ENCODE peak calls at places on chromosome 13, in four cellular contexts. B, G, W and E are unnamed samples. For H3K4me1 and H3K27me3, the result is how much of the 10 kb centered on the place peaks cover.

GRCh38 chr13:45325806-45326205 is 15.2 kb downstream of the TPT1 start:
- DNase-seq in B (peak), G (no peak), W (no peak), E (no peak)

GRCh38 chr13:113860051-113860471 is 3.8 kb downstream of the GAS6 start:
- DNase-seq in B (no peak), G (no peak), W (no peak), E (no peak)

GRCh38 chr13:48192536-48192935 is 40.5 kb upstream of the ITM2B start:
- DNase-seq in B (no peak), G (no peak), W (no peak), E (no peak)

GRCh38 chr13:65803706-65804392 is 1426.3 kb downstream of the PCDH9 start:
- DNase-seq in B (no peak), G (no peak), W (no peak), E (no peak)

GRCh38 chr13:100753391-100753790 is 78.8 kb upstream of the TMTC4 start:
- DNase-seq in B (no peak), G (no peak), W (no peak), E (no peak)

GRCh38 chr13:102729560-102730275 is 34.9 kb upstream of the METTL21C start:
- DNase-seq in B (no peak), G (no peak), W (no peak), E (no peak)

GRCh38 chr13:70249332-70250064 is 141.2 kb upstream of the KLHL1 start:
- DNase-seq in B (no peak), G (no peak), W (no peak), E (no peak)

GRCh38 chr13:68850160-68850559 is 1257.5 kb upstream of the ATXN8OS start:
- DNase-seq in B (no peak), G (no peak), W (no peak), E (no peak)

GRCh38 chr13:106036870-106037269 is 498.6 kb downstream of the EFNB2 start:
- DNase-seq in B (no peak), G (no peak), W (no peak), E (no peak)

GRCh38 chr13:84607614-84608013 is 725.3 kb upstream of the SLITRK1 start:
- DNase-seq in B (peak), G (no peak), W (no peak), E (no peak)

GRCh38 chr13:25525884-25526283 is 154.1 kb downstream of the ATP8A2 start:
- DNase-seq in B (no peak), G (no peak), W (no peak), E (no peak)

GRCh38 chr13:33678906-33679657 is 138.9 kb upstream of the RFC3 start:
- DNase-seq in B (peak), G (peak), W (no peak), E (peak)

GRCh38 chr13:99959127-99959529 is 12.4 kb downstream of the ZIC5 start:
- DNase-seq in B (no peak), G (no peak), W (no peak), E (no peak)

GRCh38 chr13:111117289-111117688 is 2.2 kb downstream of the ARHGEF7 start:
- DNase-seq in B (no peak), G (no peak), W (no peak), E (no peak)

GRCh38 chr13:22063416-22064124 is 392.7 kb downstream of the FGF9 start:
- DNase-seq in B (no peak), G (no peak), W (no peak), E (no peak)

GRCh38 chr13:31860002-31860401 is 120.7 kb downstream of the RXFP2 start:
- DNase-seq in B (no peak), G (no peak), W (no peak), E (no peak)

GRCh38 chr13:48562296-48563066 is 29.6 kb upstream of the RCBTB2 start:
- DNase-seq in B (no peak), G (no peak), W (peak), E (no peak)

GRCh38 chr13:73450583-73450982 is 391.8 kb downstream of the KLF5 start:
- DNase-seq in B (no peak), G (no peak), W (no peak), E (no peak)

GRCh38 chr13:45367995-45368394 is 27.0 kb upstream of the TPT1 start:
- DNase-seq in B (no peak), G (no peak), W (no peak), E (no peak)

GRCh38 chr13:28564030-28564429 is 69.1 kb upstream of the FLT1 start:
- DNase-seq in B (no peak), G (peak), W (no peak), E (no peak)

GRCh38 chr13:94090773-94091172 is 388.7 kb downstream of the DCT start:
- DNase-seq in B (no peak), G (no peak), W (no peak), E (no peak)

GRCh38 chr13:24747248-24748151 is 16.5 kb upstream of the RNF17 start:
- DNase-seq in B (no peak), G (no peak), W (no peak), E (no peak)

GRCh38 chr13:88074794-88075509 is 403.8 kb downstream of the SLITRK5 start:
- DNase-seq in B (no peak), G (no peak), W (no peak), E (no peak)

GRCh38 chr13:33694546-33694945 is 123.4 kb upstream of the RFC3 start:
- DNase-seq in B (no peak), G (no peak), W (no peak), E (no peak)

GRCh38 chr13:101545521-101545920 is 93.0 kb downstream of the ITGBL1 start:
- DNase-seq in B (no peak), G (no peak), W (no peak), E (no peak)

GRCh38 chr13:102561933-102562332 is 34.9 kb upstream of the TPP2 start:
- DNase-seq in B (no peak), G (no peak), W (no peak), E (no peak)

GRCh38 chr13:113935081-113935511 is 38.8 kb downstream of the C13orf46 start:
- DNase-seq in B (peak), G (peak), W (no peak), E (no peak)

GRCh38 chr13:75038315-75038881 is 443.6 kb downstream of the TBC1D4 start:
- DNase-seq in B (no peak), G (no peak), W (no peak), E (no peak)

GRCh38 chr13:107650081-107650701 is 565.1 kb downstream of the LIG4 start:
- DNase-seq in B (peak), G (peak), W (no peak), E (peak)

GRCh38 chr13:112928958-112929777 is 39.8 kb upstream of the MCF2L start:
- DNase-seq in B (peak), G (no peak), W (no peak), E (no peak)

GRCh38 chr13:48542138-48542537 is 9.3 kb upstream of the RCBTB2 start:
- DNase-seq in B (no peak), G (no peak), W (no peak), E (no peak)

GRCh38 chr13:73129023-73129422 is 70.2 kb downstream of the KLF5 start:
- DNase-seq in B (no peak), G (no peak), W (no peak), E (no peak)

GRCh38 chr13:48583859-48584311 is 51.0 kb upstream of the RCBTB2 start:
- DNase-seq in B (no peak), G (no peak), W (no peak), E (no peak)

DNA sequence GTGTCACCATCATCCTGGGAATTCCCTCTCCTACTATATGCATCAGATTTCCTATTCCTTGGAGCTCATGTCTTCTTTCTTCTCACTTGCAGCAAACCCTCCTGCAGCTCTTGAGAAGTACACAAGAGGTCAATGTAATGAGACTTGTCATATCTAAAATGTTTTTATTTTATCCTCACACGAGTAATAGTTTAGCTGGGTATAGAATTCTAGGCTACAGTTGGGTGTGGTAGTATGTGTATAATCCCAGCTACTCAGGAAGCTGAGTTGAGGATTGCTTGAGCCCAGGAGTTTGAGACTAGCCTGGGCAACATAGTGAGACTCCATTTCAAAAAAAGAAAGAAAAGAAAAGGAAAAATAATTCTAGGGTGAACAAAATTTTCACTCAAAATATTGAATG is 24.4 kb downstream of the EEF1AKMT1 start:
- DNase-seq in B (no peak), G (no peak), W (no peak), E (no peak)
- H3K27ac ChIP-seq in B (no peak), G (no peak), W (no peak), E (no peak)

GRCh38 chr13:97119899-97120745 is 102.0 kb upstream of the MBNL2 start:
- DNase-seq in B (no peak), G (no peak), W (no peak), E (no peak)
- H3K4me1 ChIP-seq in B (under half), G (under half), W (under half), E (under half)

GRCh38 chr13:19572280-19572679 is 10.9 kb upstream of the TPTE2 start:
- DNase-seq in B (no peak), G (no peak), W (no peak), E (no peak)
- H3K27me3 ChIP-seq in B (under half), G (under half), W (under half), E (under half)

GRCh38 chr13:44244288-44244687 is 129.3 kb upstream of the SERP2 start:
- DNase-seq in B (no peak), G (no peak), W (no peak), E (no peak)
- H3K27ac ChIP-seq in B (no peak), G (peak), W (no peak), E (no peak)

DNA sequence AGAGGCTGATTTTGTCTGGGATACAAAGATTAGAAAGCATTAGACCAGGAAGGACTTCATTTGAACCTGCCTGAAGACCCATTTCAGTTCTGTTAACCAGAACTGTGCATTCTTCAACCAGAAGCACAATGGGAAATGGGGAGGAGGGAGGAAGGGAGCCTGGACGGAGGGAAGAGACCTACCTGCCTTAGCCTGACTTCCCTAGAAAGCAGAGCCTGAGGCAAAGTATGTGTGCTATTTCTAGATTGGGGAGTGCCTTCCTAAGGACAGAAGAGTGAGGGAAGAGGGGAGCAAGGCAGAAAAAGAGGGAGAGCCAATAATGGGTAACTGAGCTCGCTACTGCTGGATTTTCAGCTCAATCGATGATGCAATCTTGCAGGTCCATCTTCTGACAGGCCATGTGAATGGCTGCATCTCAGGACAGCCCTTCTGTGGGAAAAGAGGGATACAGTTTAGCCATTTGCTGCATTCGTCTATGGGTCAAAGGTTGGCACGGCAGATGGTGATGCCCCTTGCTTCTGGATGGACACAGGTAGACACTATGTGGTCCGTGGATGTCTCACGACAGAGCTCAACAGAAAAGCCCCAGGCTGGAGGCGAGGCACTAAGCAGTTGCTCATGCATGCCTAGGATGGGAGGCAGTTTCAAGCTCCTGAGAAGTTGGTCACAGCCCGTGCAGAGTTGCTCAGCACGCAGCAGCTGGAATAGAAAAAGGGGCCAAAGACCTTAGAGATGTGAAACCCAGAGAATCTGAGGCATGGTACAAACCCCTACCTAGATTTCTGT is 78.8 kb upstream of the UBL3 start:
- DNase-seq in B (no peak), G (no peak), W (no peak), E (no peak)
- H3K4me1 ChIP-seq in B (under half), G (under half), W (under half), E (under half)

GRCh38 chr13:35472308-35473008 is 4.0 kb downstream of the MAB21L1 start:
- DNase-seq in B (no peak), G (no peak), W (no peak), E (no peak)

GRCh38 chr13:35469781-35470380 is 6.6 kb downstream of the MAB21L1 start:
- DNase-seq in B (no peak), G (no peak), W (no peak), E (no peak)

GRCh38 chr13:35474551-35474950 is 1.9 kb downstream of the MAB21L1 start:
- DNase-seq in B (no peak), G (no peak), W (no peak), E (no peak)

GRCh38 chr13:35470671-35471465 is 5.6 kb downstream of the MAB21L1 start:
- DNase-seq in B (peak), G (no peak), W (no peak), E (peak)

DNA sequence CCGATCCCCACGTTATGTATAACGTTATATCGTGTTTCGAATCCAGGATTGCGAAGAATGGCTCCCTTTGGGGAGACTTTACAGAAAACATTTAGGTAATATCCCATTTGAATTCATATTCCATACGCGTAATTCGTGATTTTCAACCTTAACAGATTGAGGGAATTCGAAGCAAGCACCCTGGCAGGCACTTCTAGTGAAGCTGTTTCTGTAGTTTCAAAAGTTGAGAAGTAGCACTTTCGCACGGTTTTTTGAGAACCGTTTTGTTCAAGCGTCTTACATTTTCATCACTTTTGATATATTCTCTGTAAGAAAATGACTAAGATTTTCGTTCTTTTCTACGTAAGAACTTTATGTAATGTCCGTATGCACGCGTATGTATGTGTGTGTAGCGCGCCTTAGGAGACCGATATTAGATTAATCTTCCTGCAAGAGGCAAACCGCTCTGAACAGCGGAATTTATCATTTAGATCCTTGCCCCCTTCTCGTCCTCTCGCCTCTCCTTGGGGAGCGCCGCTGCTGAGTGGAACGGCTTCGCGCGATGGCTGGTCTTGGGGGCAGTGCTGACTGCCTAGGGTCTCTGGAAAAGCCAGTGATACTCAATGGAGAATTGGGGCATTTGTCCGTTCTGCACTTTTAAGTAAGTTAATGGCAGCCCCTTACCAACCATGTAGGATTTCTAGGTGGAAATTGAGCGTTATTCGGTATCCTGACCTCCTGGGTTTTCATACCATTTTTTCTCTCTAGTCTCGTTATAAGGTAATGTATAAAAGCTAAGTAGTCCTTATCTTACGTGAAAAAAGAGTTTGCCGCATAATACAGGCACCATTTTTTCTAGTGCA is 4.8 kb downstream of the MAB21L1 start:
- DNase-seq in B (no peak), G (no peak), W (no peak), E (no peak)
- H3K27me3 ChIP-seq in B (under half), G (half or more), W (under half), E (under half)